ENCODE peak calls at places on chromosomes 5 and 9, in nine cellular contexts. One of them, this sample, is unnamed.

GRCh38 chr9:2568689-2569088 is 52.9 kb upstream of the VLDLR start:
- DNase-seq in hepatocyte: no peak
- DNase-seq in osteoblast: no peak
- DNase-seq in H9: no peak
- DNase-seq in HCT116: no peak
- DNase-seq in OCI-LY7: no peak
- DNase-seq in IMR-90: no peak
- DNase-seq in PC-3: peak; percentile 28
- DNase-seq in neural progenitor cell: no peak
- DNase-seq in this sample: no peak

GRCh38 chr9:127074561-127075548 is 47.6 kb downstream of the ANGPTL2 start:
- DNase-seq in hepatocyte: no peak
- DNase-seq in osteoblast: no peak
- DNase-seq in H9: no peak
- DNase-seq in HCT116: no peak
- DNase-seq in OCI-LY7: peak; percentile 5
- DNase-seq in IMR-90: no peak
- DNase-seq in PC-3: no peak
- DNase-seq in neural progenitor cell: peak; percentile 52
- DNase-seq in this sample: no peak

GRCh38 chr5:179381691-179382090 is 36.4 kb upstream of the ADAMTS2 start:
- DNase-seq in hepatocyte: no peak
- DNase-seq in osteoblast: peak; percentile 21
- DNase-seq in H9: peak; percentile 15
- DNase-seq in HCT116: no peak
- DNase-seq in OCI-LY7: no peak
- DNase-seq in IMR-90: no peak
- DNase-seq in PC-3: no peak
- DNase-seq in neural progenitor cell: no peak
- DNase-seq in this sample: no peak

GRCh38 chr9:14400658-14400995 is 86.7 kb upstream of the NFIB start:
- DNase-seq in hepatocyte: peak; percentile 28
- DNase-seq in osteoblast: peak; percentile 48
- DNase-seq in H9: peak; percentile 83
- DNase-seq in HCT116: peak; percentile 6
- DNase-seq in OCI-LY7: peak; percentile 8
- DNase-seq in IMR-90: peak; percentile 58
- DNase-seq in PC-3: peak; percentile 78
- DNase-seq in neural progenitor cell: peak; percentile 63
- DNase-seq in this sample: no peak

GRCh38 chr5:115831163-115831768 is 10.1 kb downstream of the ATG12 start:
- DNase-seq in hepatocyte: peak; percentile 56
- DNase-seq in osteoblast: no peak
- DNase-seq in H9: no peak
- DNase-seq in HCT116: no peak
- DNase-seq in OCI-LY7: peak; percentile 48
- DNase-seq in IMR-90: peak; percentile 49
- DNase-seq in PC-3: peak; percentile 66
- DNase-seq in neural progenitor cell: peak; percentile 62
- DNase-seq in this sample: no peak

GRCh38 chr5:24353606-24354005 is 291.2 kb downstream of the CDH10 start:
- DNase-seq in hepatocyte: no peak
- DNase-seq in osteoblast: no peak
- DNase-seq in H9: no peak
- DNase-seq in HCT116: no peak
- DNase-seq in OCI-LY7: no peak
- DNase-seq in IMR-90: no peak
- DNase-seq in PC-3: peak; percentile 23
- DNase-seq in neural progenitor cell: no peak
- DNase-seq in this sample: no peak

GRCh38 chr5:125056641-125057345 is 310.4 kb upstream of the ZNF608 start:
- DNase-seq in hepatocyte: no peak
- DNase-seq in osteoblast: peak; percentile 51
- DNase-seq in H9: no peak
- DNase-seq in HCT116: no peak
- DNase-seq in OCI-LY7: peak; percentile 61
- DNase-seq in IMR-90: no peak
- DNase-seq in PC-3: no peak
- DNase-seq in neural progenitor cell: peak; percentile 7
- DNase-seq in this sample: no peak

GRCh38 chr9:73038613-73039012 is 85.8 kb upstream of the ALDH1A1 start:
- DNase-seq in hepatocyte: no peak
- DNase-seq in osteoblast: no peak
- DNase-seq in H9: peak; percentile 35
- DNase-seq in HCT116: no peak
- DNase-seq in OCI-LY7: no peak
- DNase-seq in IMR-90: no peak
- DNase-seq in PC-3: no peak
- DNase-seq in neural progenitor cell: no peak
- DNase-seq in this sample: no peak

GRCh38 chr5:11126844-11127243 is 365.8 kb upstream of the DAP start:
- DNase-seq in hepatocyte: no peak
- DNase-seq in osteoblast: no peak
- DNase-seq in H9: no peak
- DNase-seq in HCT116: no peak
- DNase-seq in OCI-LY7: no peak
- DNase-seq in IMR-90: no peak
- DNase-seq in PC-3: no peak
- DNase-seq in neural progenitor cell: no peak
- DNase-seq in this sample: no peak

GRCh38 chr9:33044677-33045282 is 19.7 kb downstream of the DNAJA1 start:
- DNase-seq in hepatocyte: peak; percentile 57
- DNase-seq in osteoblast: peak; percentile 60
- DNase-seq in H9: peak; percentile 71
- DNase-seq in HCT116: no peak
- DNase-seq in OCI-LY7: no peak
- DNase-seq in IMR-90: no peak
- DNase-seq in PC-3: peak; percentile 39
- DNase-seq in neural progenitor cell: peak; percentile 62
- DNase-seq in this sample: no peak

GRCh38 chr9:105418588-105419108 is 29.2 kb upstream of the FSD1L start:
- DNase-seq in hepatocyte: peak; percentile 47
- DNase-seq in osteoblast: no peak
- DNase-seq in H9: no peak
- DNase-seq in HCT116: no peak
- DNase-seq in OCI-LY7: no peak
- DNase-seq in IMR-90: no peak
- DNase-seq in PC-3: no peak
- DNase-seq in neural progenitor cell: no peak
- DNase-seq in this sample: no peak

GRCh38 chr9:85248514-85249312 is 493.0 kb downstream of the AGTPBP1 start:
- DNase-seq in hepatocyte: peak; percentile 28
- DNase-seq in osteoblast: peak; percentile 77
- DNase-seq in H9: no peak
- DNase-seq in HCT116: no peak
- DNase-seq in OCI-LY7: no peak
- DNase-seq in IMR-90: no peak
- DNase-seq in PC-3: peak; percentile 6
- DNase-seq in neural progenitor cell: no peak
- DNase-seq in this sample: no peak

GRCh38 chr9:93002700-93003099 is 55.4 kb downstream of the FGD3 start:
- DNase-seq in hepatocyte: no peak
- DNase-seq in osteoblast: no peak
- DNase-seq in H9: no peak
- DNase-seq in HCT116: no peak
- DNase-seq in OCI-LY7: no peak
- DNase-seq in IMR-90: no peak
- DNase-seq in PC-3: no peak
- DNase-seq in neural progenitor cell: no peak
- DNase-seq in this sample: no peak

GRCh38 chr5:168681556-168682183 is 102.5 kb upstream of the PANK3 start:
- DNase-seq in hepatocyte: peak; percentile 60
- DNase-seq in osteoblast: peak; percentile 94
- DNase-seq in H9: peak; percentile 36
- DNase-seq in HCT116: no peak
- DNase-seq in OCI-LY7: no peak
- DNase-seq in IMR-90: peak; percentile 57
- DNase-seq in PC-3: no peak
- DNase-seq in neural progenitor cell: peak; percentile 9
- DNase-seq in this sample: no peak

GRCh38 chr5:117488976-117489500 is 914.4 kb upstream of the SEMA6A start:
- DNase-seq in hepatocyte: no peak
- DNase-seq in osteoblast: no peak
- DNase-seq in H9: no peak
- DNase-seq in HCT116: no peak
- DNase-seq in OCI-LY7: no peak
- DNase-seq in IMR-90: no peak
- DNase-seq in PC-3: no peak
- DNase-seq in neural progenitor cell: no peak
- DNase-seq in this sample: no peak

GRCh38 chr5:133307275-133307674 is 255.5 kb downstream of the HSPA4 start:
- DNase-seq in hepatocyte: no peak
- DNase-seq in osteoblast: no peak
- DNase-seq in H9: no peak
- DNase-seq in HCT116: no peak
- DNase-seq in OCI-LY7: no peak
- DNase-seq in IMR-90: no peak
- DNase-seq in PC-3: no peak
- DNase-seq in neural progenitor cell: no peak
- DNase-seq in this sample: no peak

GRCh38 chr9:16310288-16311145 is 560.0 kb downstream of the BNC2 start:
- DNase-seq in hepatocyte: no peak
- DNase-seq in osteoblast: peak; percentile 62
- DNase-seq in H9: peak; percentile 33
- DNase-seq in HCT116: no peak
- DNase-seq in OCI-LY7: no peak
- DNase-seq in IMR-90: no peak
- DNase-seq in PC-3: no peak
- DNase-seq in neural progenitor cell: peak; percentile 7
- DNase-seq in this sample: no peak

GRCh38 chr9:70069734-70070133 is 26.1 kb downstream of the MAMDC2 start:
- DNase-seq in hepatocyte: no peak
- DNase-seq in osteoblast: no peak
- DNase-seq in H9: no peak
- DNase-seq in HCT116: no peak
- DNase-seq in OCI-LY7: no peak
- DNase-seq in IMR-90: no peak
- DNase-seq in PC-3: no peak
- DNase-seq in neural progenitor cell: no peak
- DNase-seq in this sample: no peak

GRCh38 chr5:34524123-34524522 is 132.0 kb upstream of the RAI14 start:
- DNase-seq in hepatocyte: no peak
- DNase-seq in osteoblast: peak; percentile 93
- DNase-seq in H9: no peak
- DNase-seq in HCT116: no peak
- DNase-seq in OCI-LY7: no peak
- DNase-seq in IMR-90: peak; percentile 83
- DNase-seq in PC-3: peak; percentile 85
- DNase-seq in neural progenitor cell: no peak
- DNase-seq in this sample: no peak

DNA sequence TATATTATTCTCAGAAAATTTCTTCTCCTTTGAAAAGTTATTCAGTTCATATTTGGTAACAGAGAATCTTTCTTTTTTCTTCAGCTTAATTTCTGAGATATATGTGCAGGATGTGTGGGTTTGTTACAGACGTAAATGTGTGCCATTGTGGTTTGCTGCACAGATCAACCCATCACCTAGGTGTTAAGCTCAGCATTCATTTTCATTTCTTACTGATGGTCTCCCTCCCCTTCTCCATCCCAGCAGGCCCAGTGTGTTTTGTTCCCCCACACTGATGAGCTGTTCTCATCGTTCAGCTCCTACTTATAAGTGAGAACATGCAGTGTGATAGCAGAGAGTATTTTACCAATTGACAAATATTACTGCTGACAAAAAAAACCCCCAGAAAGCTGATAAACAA is 330.0 kb upstream of the CHD1 start:
- DNase-seq in hepatocyte: no peak
- DNase-seq in osteoblast: no peak
- DNase-seq in H9: no peak
- DNase-seq in HCT116: no peak
- DNase-seq in OCI-LY7: no peak
- DNase-seq in IMR-90: no peak
- DNase-seq in PC-3: no peak
- DNase-seq in neural progenitor cell: no peak
- DNase-seq in this sample: no peak
- H2AFZ ChIP-seq in hepatocyte: no peak overlapping the region
- H2AFZ ChIP-seq in osteoblast: no peak overlapping the region
- H2AFZ ChIP-seq in H9: no peak overlapping the region
- H2AFZ ChIP-seq in HCT116: no peak overlapping the region
- H2AFZ ChIP-seq in OCI-LY7: no peak overlapping the region
- H2AFZ ChIP-seq in IMR-90: no peak overlapping the region
- H2AFZ ChIP-seq in PC-3: no peak overlapping the region
- H2AFZ ChIP-seq in neural progenitor cell: no peak overlapping the region
- H2AFZ ChIP-seq in this sample: no peak overlapping the region

GRCh38 chr5:141923443-141924313 is at the start of gene DELE1:
- DNase-seq in hepatocyte: peak; percentile 95
- DNase-seq in osteoblast: peak; percentile 98
- DNase-seq in H9: peak; percentile 95
- DNase-seq in HCT116: peak; percentile 89
- DNase-seq in OCI-LY7: peak; percentile 90
- DNase-seq in IMR-90: peak; percentile 91
- DNase-seq in PC-3: peak; percentile 86
- DNase-seq in neural progenitor cell: peak; percentile 95
- DNase-seq in this sample: peak; percentile 66
- H2AFZ ChIP-seq in hepatocyte: peak within 1 kb of the TSS; percentile 73
- H2AFZ ChIP-seq in osteoblast: peak within 1 kb of the TSS; percentile 92
- H2AFZ ChIP-seq in H9: peak within 1 kb of the TSS; percentile 52
- H2AFZ ChIP-seq in HCT116: no peak within 1 kb of the TSS
- H2AFZ ChIP-seq in OCI-LY7: peak within 1 kb of the TSS; percentile 59
- H2AFZ ChIP-seq in IMR-90: peak within 1 kb of the TSS; percentile 99
- H2AFZ ChIP-seq in PC-3: peak within 1 kb of the TSS; percentile 90
- H2AFZ ChIP-seq in neural progenitor cell: peak within 1 kb of the TSS; percentile 98
- H2AFZ ChIP-seq in this sample: peak within 1 kb of the TSS; percentile 96

DNA sequence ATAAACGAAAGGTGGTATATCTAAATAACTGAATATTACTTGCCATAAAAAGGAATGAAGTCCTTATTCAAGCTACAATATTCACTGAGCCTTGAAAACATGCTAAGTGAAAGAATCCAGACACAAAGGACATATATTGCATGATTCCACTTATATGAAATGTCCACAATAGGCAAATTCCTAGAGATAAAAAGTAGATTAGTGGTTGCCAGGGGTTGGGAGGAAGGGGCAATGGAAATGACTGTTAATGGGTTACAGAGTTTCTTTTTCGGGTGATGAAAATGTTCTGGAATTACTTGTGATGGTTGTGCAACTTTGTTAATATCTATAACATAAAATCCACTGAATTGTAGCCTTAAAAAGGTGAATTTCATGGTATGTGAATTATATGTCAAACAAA is 227.1 kb upstream of the TRIM32 start:
- DNase-seq in hepatocyte: no peak
- DNase-seq in osteoblast: no peak
- DNase-seq in H9: no peak
- DNase-seq in HCT116: no peak
- DNase-seq in OCI-LY7: no peak
- DNase-seq in IMR-90: no peak
- DNase-seq in PC-3: no peak
- DNase-seq in neural progenitor cell: no peak
- DNase-seq in this sample: no peak
- H2AFZ ChIP-seq in hepatocyte: no peak overlapping the region
- H2AFZ ChIP-seq in osteoblast: no peak overlapping the region
- H2AFZ ChIP-seq in H9: no peak overlapping the region
- H2AFZ ChIP-seq in HCT116: no peak overlapping the region
- H2AFZ ChIP-seq in OCI-LY7: no peak overlapping the region
- H2AFZ ChIP-seq in IMR-90: no peak overlapping the region
- H2AFZ ChIP-seq in PC-3: no peak overlapping the region
- H2AFZ ChIP-seq in neural progenitor cell: no peak overlapping the region
- H2AFZ ChIP-seq in this sample: no peak overlapping the region

DNA sequence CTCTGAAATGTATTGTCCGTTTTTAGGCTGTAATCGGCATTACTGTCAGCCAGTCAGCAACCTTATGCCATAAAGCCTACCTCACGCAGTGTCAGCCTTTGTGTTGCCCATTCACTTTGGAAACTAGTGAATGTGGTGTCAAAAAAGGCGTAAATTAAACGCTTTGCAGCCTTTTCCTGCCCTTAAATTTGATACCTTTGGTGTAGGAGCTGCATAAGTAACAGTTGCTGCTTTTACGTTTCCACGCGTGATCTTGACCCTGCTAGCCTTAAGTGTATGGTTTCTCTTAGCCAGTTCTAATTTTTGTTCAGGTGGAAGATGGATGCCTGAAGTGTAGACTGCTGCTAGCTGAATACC is 257.7 kb downstream of the EPB41L4A start:
- DNase-seq in hepatocyte: no peak
- DNase-seq in osteoblast: no peak
- DNase-seq in H9: no peak
- DNase-seq in HCT116: no peak
- DNase-seq in OCI-LY7: no peak
- DNase-seq in IMR-90: no peak
- DNase-seq in PC-3: no peak
- DNase-seq in neural progenitor cell: peak; percentile 37
- DNase-seq in this sample: no peak
- H2AFZ ChIP-seq in hepatocyte: peak overlapping the region; percentile 51
- H2AFZ ChIP-seq in osteoblast: peak overlapping the region; percentile 73
- H2AFZ ChIP-seq in H9: no peak overlapping the region
- H2AFZ ChIP-seq in HCT116: no peak overlapping the region
- H2AFZ ChIP-seq in OCI-LY7: no peak overlapping the region
- H2AFZ ChIP-seq in IMR-90: peak overlapping the region; percentile 97
- H2AFZ ChIP-seq in PC-3: no peak overlapping the region
- H2AFZ ChIP-seq in neural progenitor cell: no peak overlapping the region
- H2AFZ ChIP-seq in this sample: no peak overlapping the region